ENCODE peak calls at places on chromosomes 5 and 9, in nine cellular contexts. One of them, this sample, is unnamed. For H3K4me1, the result is how much of the 10 kb centered on the place peaks cover.

GRCh38 chr5:170749911-170750431 is 33.6 kb upstream of the GABRP start:
- DNase-seq in hepatocyte: no peak
- DNase-seq in GM23338: no peak
- DNase-seq in MM.1S: no peak
- DNase-seq in neural progenitor cell: no peak
- DNase-seq in HCT116: no peak
- DNase-seq in GM23248: no peak
- DNase-seq in SK-N-SH: no peak
- DNase-seq in PC-3: peak
- DNase-seq in this sample: no peak

GRCh38 chr5:107470007-107470582 is 200.6 kb downstream of the EFNA5 start:
- DNase-seq in neural progenitor cell: no peak
- DNase-seq in GM23248: no peak
- DNase-seq in HCT116: no peak
- DNase-seq in PC-3: peak
- DNase-seq in MM.1S: no peak
- DNase-seq in hepatocyte: no peak
- DNase-seq in GM23338: no peak
- DNase-seq in SK-N-SH: no peak
- DNase-seq in this sample: no peak

GRCh38 chr9:114259800-114260523 is 62.9 kb upstream of the ORM1 start:
- DNase-seq in PC-3: no peak
- DNase-seq in GM23248: no peak
- DNase-seq in MM.1S: no peak
- DNase-seq in GM23338: no peak
- DNase-seq in hepatocyte: no peak
- DNase-seq in HCT116: no peak
- DNase-seq in neural progenitor cell: peak
- DNase-seq in SK-N-SH: peak
- DNase-seq in this sample: no peak

GRCh38 chr5:94544031-94544650 is 74.3 kb downstream of the KIAA0825 start:
- DNase-seq in SK-N-SH: no peak
- DNase-seq in PC-3: no peak
- DNase-seq in neural progenitor cell: no peak
- DNase-seq in MM.1S: no peak
- DNase-seq in GM23248: peak
- DNase-seq in GM23338: no peak
- DNase-seq in HCT116: no peak
- DNase-seq in hepatocyte: no peak
- DNase-seq in this sample: no peak

GRCh38 chr9:23551171-23551795 is 274.8 kb downstream of the ELAVL2 start:
- DNase-seq in PC-3: no peak
- DNase-seq in MM.1S: no peak
- DNase-seq in GM23338: no peak
- DNase-seq in SK-N-SH: no peak
- DNase-seq in HCT116: no peak
- DNase-seq in neural progenitor cell: peak
- DNase-seq in GM23248: no peak
- DNase-seq in hepatocyte: no peak
- DNase-seq in this sample: no peak

GRCh38 chr9:592225-592624 is 249.3 kb upstream of the DMRT1 start:
- DNase-seq in HCT116: no peak
- DNase-seq in GM23338: peak
- DNase-seq in hepatocyte: peak
- DNase-seq in PC-3: peak
- DNase-seq in MM.1S: no peak
- DNase-seq in SK-N-SH: no peak
- DNase-seq in GM23248: no peak
- DNase-seq in neural progenitor cell: peak
- DNase-seq in this sample: no peak

GRCh38 chr5:44603496-44604272 is 205.1 kb upstream of the MRPS30 start:
- DNase-seq in MM.1S: no peak
- DNase-seq in PC-3: peak
- DNase-seq in hepatocyte: no peak
- DNase-seq in neural progenitor cell: peak
- DNase-seq in SK-N-SH: no peak
- DNase-seq in HCT116: peak
- DNase-seq in GM23248: peak
- DNase-seq in GM23338: peak
- DNase-seq in this sample: peak

GRCh38 chr5:126744842-126745241 is 32.1 kb upstream of the LMNB1 start:
- DNase-seq in GM23248: no peak
- DNase-seq in GM23338: no peak
- DNase-seq in HCT116: no peak
- DNase-seq in SK-N-SH: no peak
- DNase-seq in MM.1S: no peak
- DNase-seq in hepatocyte: no peak
- DNase-seq in neural progenitor cell: no peak
- DNase-seq in PC-3: no peak
- DNase-seq in this sample: no peak

GRCh38 chr9:3516667-3517330 is 9.0 kb downstream of the RFX3 start:
- DNase-seq in SK-N-SH: no peak
- DNase-seq in GM23248: peak
- DNase-seq in MM.1S: no peak
- DNase-seq in PC-3: no peak
- DNase-seq in GM23338: no peak
- DNase-seq in HCT116: no peak
- DNase-seq in hepatocyte: no peak
- DNase-seq in neural progenitor cell: no peak
- DNase-seq in this sample: no peak

GRCh38 chr9:97548379-97548778 is 46.9 kb downstream of the TMOD1 start:
- DNase-seq in neural progenitor cell: no peak
- DNase-seq in PC-3: no peak
- DNase-seq in GM23338: no peak
- DNase-seq in MM.1S: no peak
- DNase-seq in hepatocyte: no peak
- DNase-seq in HCT116: no peak
- DNase-seq in GM23248: no peak
- DNase-seq in SK-N-SH: no peak
- DNase-seq in this sample: no peak

GRCh38 chr5:75062925-75063531 is 10.7 kb upstream of the GCNT4 start:
- DNase-seq in GM23248: no peak
- DNase-seq in GM23338: no peak
- DNase-seq in hepatocyte: no peak
- DNase-seq in neural progenitor cell: no peak
- DNase-seq in SK-N-SH: no peak
- DNase-seq in HCT116: no peak
- DNase-seq in PC-3: no peak
- DNase-seq in MM.1S: peak
- DNase-seq in this sample: no peak

GRCh38 chr9:121784706-121785426 is 133.4 kb downstream of the DAB2IP start:
- DNase-seq in neural progenitor cell: peak
- DNase-seq in GM23248: no peak
- DNase-seq in HCT116: no peak
- DNase-seq in MM.1S: no peak
- DNase-seq in SK-N-SH: no peak
- DNase-seq in GM23338: peak
- DNase-seq in hepatocyte: peak
- DNase-seq in PC-3: no peak
- DNase-seq in this sample: no peak

GRCh38 chr9:137833721-137834613 is 43.6 kb upstream of the CACNA1B start:
- DNase-seq in neural progenitor cell: no peak
- DNase-seq in HCT116: no peak
- DNase-seq in MM.1S: no peak
- DNase-seq in GM23338: peak
- DNase-seq in PC-3: no peak
- DNase-seq in SK-N-SH: no peak
- DNase-seq in GM23248: no peak
- DNase-seq in hepatocyte: peak
- DNase-seq in this sample: no peak

GRCh38 chr9:122201641-122202040 is 27.1 kb downstream of the LHX6 start:
- DNase-seq in MM.1S: no peak
- DNase-seq in HCT116: no peak
- DNase-seq in PC-3: no peak
- DNase-seq in hepatocyte: no peak
- DNase-seq in SK-N-SH: no peak
- DNase-seq in GM23338: no peak
- DNase-seq in neural progenitor cell: no peak
- DNase-seq in GM23248: peak
- DNase-seq in this sample: no peak

GRCh38 chr9:138053996-138054752 is 176.6 kb downstream of the CACNA1B start:
- DNase-seq in hepatocyte: no peak
- DNase-seq in PC-3: no peak
- DNase-seq in SK-N-SH: no peak
- DNase-seq in neural progenitor cell: no peak
- DNase-seq in HCT116: no peak
- DNase-seq in GM23338: no peak
- DNase-seq in GM23248: no peak
- DNase-seq in MM.1S: no peak
- DNase-seq in this sample: peak

GRCh38 chr5:141560725-141561483 is 57.9 kb downstream of the DIAPH1 start:
- DNase-seq in GM23338: peak
- DNase-seq in MM.1S: no peak
- DNase-seq in SK-N-SH: peak
- DNase-seq in GM23248: peak
- DNase-seq in neural progenitor cell: peak
- DNase-seq in hepatocyte: peak
- DNase-seq in PC-3: peak
- DNase-seq in HCT116: peak
- DNase-seq in this sample: no peak

GRCh38 chr5:112186401-112186990 is 232.6 kb downstream of the EPB41L4A start:
- DNase-seq in neural progenitor cell: peak
- DNase-seq in GM23248: peak
- DNase-seq in HCT116: peak
- DNase-seq in hepatocyte: peak
- DNase-seq in MM.1S: peak
- DNase-seq in PC-3: peak
- DNase-seq in GM23338: peak
- DNase-seq in SK-N-SH: peak
- DNase-seq in this sample: peak
- TF ChIP-seq EZH2phosphoT487 in neural progenitor cell: no peak
- TF ChIP-seq EZH2phosphoT487 in GM23248: no peak
- TF ChIP-seq EZH2phosphoT487 in HCT116: no peak
- TF ChIP-seq EZH2phosphoT487 in hepatocyte: no peak
- TF ChIP-seq EZH2phosphoT487 in MM.1S: no peak
- TF ChIP-seq EZH2phosphoT487 in PC-3: no peak
- TF ChIP-seq EZH2phosphoT487 in GM23338: no peak
- TF ChIP-seq EZH2phosphoT487 in SK-N-SH: no peak
- TF ChIP-seq EZH2phosphoT487 in this sample: no peak

DNA sequence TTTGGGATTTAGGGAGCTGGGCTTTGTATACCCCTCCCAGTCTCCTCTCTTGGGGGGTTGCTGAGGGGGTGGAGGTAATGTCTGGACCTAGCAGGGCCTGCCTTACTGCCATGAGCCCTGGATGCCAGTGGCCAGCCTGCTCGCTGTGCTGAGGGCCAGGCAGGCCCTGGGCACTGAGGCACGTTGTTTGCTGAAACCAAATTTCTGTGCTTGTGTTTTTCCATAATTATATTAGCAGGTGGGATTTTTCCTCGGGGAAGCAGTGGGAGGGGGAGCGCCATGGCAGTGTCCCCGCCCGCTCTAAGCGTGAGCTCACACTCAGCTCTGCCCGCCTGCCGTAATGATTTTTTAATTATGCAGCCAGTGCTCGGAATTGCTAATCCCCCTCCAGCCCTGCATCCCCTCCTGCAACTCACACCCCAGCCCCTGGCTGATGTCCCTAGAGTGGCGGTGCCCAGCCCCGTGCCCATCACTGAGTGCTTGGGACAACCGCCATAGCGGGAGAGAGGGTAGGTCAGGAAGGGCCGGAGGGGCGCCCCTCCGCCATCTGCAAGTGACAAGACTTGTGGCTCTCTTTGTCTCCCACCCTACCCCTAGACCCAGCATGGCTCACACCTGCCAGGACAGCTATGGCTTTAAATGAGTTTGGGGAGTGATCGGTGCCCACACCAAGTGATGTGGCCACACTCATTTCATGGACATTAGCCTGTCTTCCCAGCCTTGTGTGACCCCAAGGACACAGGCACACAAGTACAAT is 21.0 kb downstream of the CXXC5 start:
- DNase-seq in GM23338: no peak
- DNase-seq in MM.1S: peak
- DNase-seq in hepatocyte: no peak
- DNase-seq in HCT116: no peak
- DNase-seq in SK-N-SH: no peak
- DNase-seq in neural progenitor cell: no peak
- DNase-seq in GM23248: no peak
- DNase-seq in PC-3: no peak
- DNase-seq in this sample: peak
- H3K4me3 ChIP-seq in GM23338: peak
- H3K4me3 ChIP-seq in MM.1S: peak
- H3K4me3 ChIP-seq in hepatocyte: no peak
- H3K4me3 ChIP-seq in HCT116: peak
- H3K4me3 ChIP-seq in SK-N-SH: peak
- H3K4me3 ChIP-seq in neural progenitor cell: no peak
- H3K4me3 ChIP-seq in GM23248: peak
- H3K4me3 ChIP-seq in PC-3: peak
- H3K4me3 ChIP-seq in this sample: peak

GRCh38 chr5:133232011-133232410 is 180.2 kb downstream of the HSPA4 start:
- DNase-seq in GM23338: no peak
- DNase-seq in hepatocyte: no peak
- DNase-seq in PC-3: no peak
- DNase-seq in MM.1S: no peak
- DNase-seq in neural progenitor cell: no peak
- DNase-seq in SK-N-SH: no peak
- DNase-seq in HCT116: no peak
- DNase-seq in GM23248: no peak
- DNase-seq in this sample: no peak

GRCh38 chr5:133233616-133234015 is 181.8 kb downstream of the HSPA4 start:
- DNase-seq in HCT116: no peak
- DNase-seq in GM23248: no peak
- DNase-seq in neural progenitor cell: no peak
- DNase-seq in hepatocyte: no peak
- DNase-seq in SK-N-SH: no peak
- DNase-seq in PC-3: no peak
- DNase-seq in MM.1S: no peak
- DNase-seq in GM23338: no peak
- DNase-seq in this sample: no peak

GRCh38 chr5:133232435-133232834 is 180.6 kb downstream of the HSPA4 start:
- DNase-seq in neural progenitor cell: no peak
- DNase-seq in hepatocyte: no peak
- DNase-seq in MM.1S: no peak
- DNase-seq in HCT116: no peak
- DNase-seq in GM23338: no peak
- DNase-seq in PC-3: no peak
- DNase-seq in GM23248: no peak
- DNase-seq in SK-N-SH: no peak
- DNase-seq in this sample: no peak

GRCh38 chr5:133234273-133234672 is 182.5 kb downstream of the HSPA4 start:
- DNase-seq in neural progenitor cell: no peak
- DNase-seq in hepatocyte: no peak
- DNase-seq in MM.1S: no peak
- DNase-seq in PC-3: no peak
- DNase-seq in GM23338: no peak
- DNase-seq in HCT116: no peak
- DNase-seq in SK-N-SH: no peak
- DNase-seq in GM23248: no peak
- DNase-seq in this sample: no peak

GRCh38 chr5:133232911-133233310 is 181.1 kb downstream of the HSPA4 start:
- DNase-seq in GM23338: no peak
- DNase-seq in hepatocyte: no peak
- DNase-seq in HCT116: no peak
- DNase-seq in MM.1S: no peak
- DNase-seq in SK-N-SH: no peak
- DNase-seq in neural progenitor cell: no peak
- DNase-seq in GM23248: no peak
- DNase-seq in PC-3: no peak
- DNase-seq in this sample: no peak
- H3K4me1 ChIP-seq in GM23338: under half
- H3K4me1 ChIP-seq in hepatocyte: under half
- H3K4me1 ChIP-seq in HCT116: under half
- H3K4me1 ChIP-seq in MM.1S: under half
- H3K4me1 ChIP-seq in SK-N-SH: under half
- H3K4me1 ChIP-seq in neural progenitor cell: under half
- H3K4me1 ChIP-seq in GM23248: under half
- H3K4me1 ChIP-seq in PC-3: under half
- H3K4me1 ChIP-seq in this sample: under half

GRCh38 chr9:107486674-107487520 is 2.7 kb downstream of the KLF4 start:
- DNase-seq in GM23338: peak
- DNase-seq in MM.1S: no peak
- DNase-seq in hepatocyte: no peak
- DNase-seq in SK-N-SH: no peak
- DNase-seq in neural progenitor cell: no peak
- DNase-seq in GM23248: peak
- DNase-seq in HCT116: no peak
- DNase-seq in PC-3: peak
- DNase-seq in this sample: no peak
- TF ChIP-seq EZH2phosphoT487 in GM23338: no peak
- TF ChIP-seq EZH2phosphoT487 in MM.1S: no peak
- TF ChIP-seq EZH2phosphoT487 in hepatocyte: no peak
- TF ChIP-seq EZH2phosphoT487 in SK-N-SH: no peak
- TF ChIP-seq EZH2phosphoT487 in neural progenitor cell: no peak
- TF ChIP-seq EZH2phosphoT487 in GM23248: no peak
- TF ChIP-seq EZH2phosphoT487 in HCT116: no peak
- TF ChIP-seq EZH2phosphoT487 in PC-3: no peak
- TF ChIP-seq EZH2phosphoT487 in this sample: no peak